ENCODE peak calls at places on chromosomes 13 and 19, in nine cellular contexts. T is activated B cell treated with CpG ODN at 0.5 μM for 24 hours; U is Caco-2; M is EH; Z is GM13977; N is AG20443; Y is small intestine; D is stimulated activated CD8-positive, alpha-beta memory T cell treated with anti-CD3 and anti-CD28 coated beads, Interleukin-7, amount 100 ng/mL, for 48 hours; I is astrocyte of the spinal cord. W is an unnamed sample.

GRCh38 chr19:45293682-45294081 is 29.0 kb downstream of the CKM start:
- DNase-seq in M (no peak), D (no peak), U (no peak), Z (no peak), T (no peak), N (no peak), I (no peak), Y (no peak), W (no peak)

GRCh38 chr19:9847087-9847671 is 12.1 kb downstream of the PIN1 start:
- DNase-seq in T (no peak), Y (no peak), D (peak; percentile 33), M (peak; percentile 94), N (peak; percentile 98), U (no peak), Z (peak; percentile 35), I (peak; percentile 88), W (no peak)

GRCh38 chr13:76025392-76025791 is 389.3 kb downstream of the LMO7 start:
- DNase-seq in U (no peak), Y (no peak), N (no peak), Z (no peak), T (no peak), M (no peak), D (no peak), I (no peak), W (no peak)

GRCh38 chr19:43439183-43440063 is 24.7 kb downstream of the TEX101 start:
- DNase-seq in D (no peak), M (peak; percentile 55), N (peak; percentile 70), I (no peak), T (no peak), Y (peak; percentile 63), Z (no peak), U (no peak), W (no peak)

GRCh38 chr19:2038284-2039081 is 12.6 kb downstream of the MKNK2 start:
- DNase-seq in Y (no peak), Z (no peak), D (no peak), U (peak; percentile 41), I (no peak), N (no peak), T (no peak), M (no peak), W (no peak)

GRCh38 chr19:47398707-47399106 is 20.6 kb downstream of the MEIS3 start:
- DNase-seq in Z (no peak), M (no peak), N (no peak), T (no peak), I (no peak), D (no peak), U (no peak), Y (no peak), W (no peak)

GRCh38 chr13:94464771-94465170 is 14.7 kb downstream of the DCT start:
- DNase-seq in I (no peak), Z (no peak), N (no peak), U (no peak), D (peak; percentile 5), M (no peak), T (no peak), Y (no peak), W (no peak)

GRCh38 chr19:49342291-49342721 is 7.1 kb downstream of the CD37 start:
- DNase-seq in D (no peak), I (no peak), M (no peak), Z (no peak), N (no peak), Y (no peak), U (peak; percentile 19), T (peak; percentile 17), W (no peak)

GRCh38 chr19:29535432-29535831 is 9.6 kb downstream of the VSTM2B start:
- DNase-seq in Z (no peak), M (no peak), U (no peak), I (no peak), Y (no peak), T (no peak), N (no peak), D (no peak), W (no peak)

GRCh38 chr13:110818747-110819146 is 96.1 kb downstream of the ANKRD10 start:
- DNase-seq in U (no peak), M (no peak), Y (no peak), I (no peak), T (no peak), N (no peak), D (no peak), Z (no peak), W (no peak)

GRCh38 chr13:52454459-52454824 is 836 bp upstream of the CKAP2 start:
- DNase-seq in M (no peak), Y (peak; percentile 35), Z (peak; percentile 60), N (no peak), U (no peak), T (no peak), I (peak; percentile 16), D (no peak), W (no peak)

GRCh38 chr13:34750078-34750703 is 191.9 kb upstream of the NBEA start:
- DNase-seq in M (no peak), Y (peak; percentile 2), D (no peak), Z (no peak), N (peak; percentile 51), U (no peak), T (no peak), I (no peak), W (no peak)

GRCh38 chr19:43905897-43906296 is 29.2 kb downstream of the ZNF45 start:
- DNase-seq in Y (no peak), D (no peak), N (no peak), M (no peak), U (no peak), T (no peak), I (no peak), Z (no peak), W (no peak)

GRCh38 chr13:45713106-45713690 is 11.1 kb downstream of the CBY2 start:
- DNase-seq in M (no peak), Y (no peak), D (no peak), U (no peak), Z (no peak), I (no peak), T (no peak), N (no peak), W (no peak)

W was measured in globus pallidus.